ENCODE peak calls at places on chromosome 11, in seven cellular contexts. Q is brain microvascular endothelial cell, M is cardiac muscle cell, X is DND-41, B is fibroblast of lung, A is lung, C is GM23248. V is an unnamed sample.
A peak's percentile ranks its signal among the peaks of the same experiment; 100 is the strongest.

GRCh38 chr11:69245491-69246345 is 48.2 kb upstream of the MYEOV start:
- DNase-seq in C (no peak), B (no peak), X (no peak), M (no peak), A (no peak), Q (no peak), V (no peak)

GRCh38 chr11:70552441-70553150 is 154.3 kb downstream of the CTTN start:
- DNase-seq in C (no peak), X (no peak), B (no peak), M (no peak), A (no peak), Q (no peak), V (no peak)

GRCh38 chr11:120645639-120646038 is 134.1 kb downstream of the GRIK4 start:
- DNase-seq in Q (no peak), A (no peak), X (no peak), C (no peak), B (no peak), M (no peak), V (no peak)

GRCh38 chr11:36478700-36479329 is 31.3 kb downstream of the TRAF6 start:
- DNase-seq in Q (peak; percentile 55), M (peak; percentile 50), C (peak; percentile 76), A (no peak), X (peak; percentile 27), B (peak; percentile 75), V (peak; percentile 12)

GRCh38 chr11:26741036-26741435 is 19.2 kb upstream of the SLC5A12 start:
- DNase-seq in C (peak; percentile 78), A (no peak), Q (peak; percentile 91), B (peak; percentile 55), M (no peak), X (no peak), V (no peak)

GRCh38 chr11:28241760-28242159 is 133.6 kb downstream of the METTL15 start:
- DNase-seq in X (no peak), M (no peak), B (no peak), C (no peak), A (no peak), Q (no peak), V (no peak)

GRCh38 chr11:18361154-18361553 is 33.2 kb upstream of the LDHA start:
- DNase-seq in Q (no peak), B (no peak), C (no peak), M (no peak), A (no peak), X (no peak), V (no peak)

GRCh38 chr11:5367461-5368074 is 16.0 kb upstream of the OR51M1 start:
- DNase-seq in B (peak; percentile 72), M (no peak), C (peak; percentile 73), A (no peak), Q (peak; percentile 83), X (no peak), V (no peak)

GRCh38 chr11:79050784-79051183 is 390.0 kb downstream of the TENM4 start:
- DNase-seq in M (no peak), C (no peak), X (no peak), Q (no peak), B (peak; percentile 96), A (no peak), V (no peak)

GRCh38 chr11:120482149-120482548 is 29.4 kb upstream of the GRIK4 start:
- DNase-seq in A (no peak), Q (peak; percentile 22), B (no peak), C (peak; percentile 43), M (no peak), X (no peak), V (no peak)

GRCh38 chr11:18501629-18502028 is 25.1 kb downstream of the TSG101 start:
- DNase-seq in M (no peak), A (no peak), Q (no peak), C (no peak), X (no peak), B (no peak), V (no peak)

GRCh38 chr11:36557991-36558390 is 9.8 kb upstream of the RAG1 start:
- DNase-seq in A (no peak), M (no peak), B (no peak), C (no peak), X (no peak), Q (no peak), V (no peak)

GRCh38 chr11:76805206-76805913 is 22.2 kb downstream of the TSKU start:
- DNase-seq in C (peak; percentile 56), A (peak; percentile 28), X (peak; percentile 10), Q (no peak), B (no peak), M (no peak), V (no peak)

GRCh38 chr11:120594746-120595145 is 83.2 kb downstream of the GRIK4 start:
- DNase-seq in B (no peak), X (no peak), Q (no peak), C (no peak), M (no peak), A (no peak), V (no peak)

GRCh38 chr11:120121336-120121735 is 16.6 kb downstream of the TRIM29 start:
- DNase-seq in A (no peak), B (no peak), C (no peak), Q (no peak), M (no peak), X (no peak), V (no peak)

GRCh38 chr11:24714601-24715000 is 217.7 kb downstream of the LUZP2 start:
- DNase-seq in X (no peak), Q (no peak), B (no peak), M (no peak), A (no peak), C (no peak), V (no peak)

DNA sequence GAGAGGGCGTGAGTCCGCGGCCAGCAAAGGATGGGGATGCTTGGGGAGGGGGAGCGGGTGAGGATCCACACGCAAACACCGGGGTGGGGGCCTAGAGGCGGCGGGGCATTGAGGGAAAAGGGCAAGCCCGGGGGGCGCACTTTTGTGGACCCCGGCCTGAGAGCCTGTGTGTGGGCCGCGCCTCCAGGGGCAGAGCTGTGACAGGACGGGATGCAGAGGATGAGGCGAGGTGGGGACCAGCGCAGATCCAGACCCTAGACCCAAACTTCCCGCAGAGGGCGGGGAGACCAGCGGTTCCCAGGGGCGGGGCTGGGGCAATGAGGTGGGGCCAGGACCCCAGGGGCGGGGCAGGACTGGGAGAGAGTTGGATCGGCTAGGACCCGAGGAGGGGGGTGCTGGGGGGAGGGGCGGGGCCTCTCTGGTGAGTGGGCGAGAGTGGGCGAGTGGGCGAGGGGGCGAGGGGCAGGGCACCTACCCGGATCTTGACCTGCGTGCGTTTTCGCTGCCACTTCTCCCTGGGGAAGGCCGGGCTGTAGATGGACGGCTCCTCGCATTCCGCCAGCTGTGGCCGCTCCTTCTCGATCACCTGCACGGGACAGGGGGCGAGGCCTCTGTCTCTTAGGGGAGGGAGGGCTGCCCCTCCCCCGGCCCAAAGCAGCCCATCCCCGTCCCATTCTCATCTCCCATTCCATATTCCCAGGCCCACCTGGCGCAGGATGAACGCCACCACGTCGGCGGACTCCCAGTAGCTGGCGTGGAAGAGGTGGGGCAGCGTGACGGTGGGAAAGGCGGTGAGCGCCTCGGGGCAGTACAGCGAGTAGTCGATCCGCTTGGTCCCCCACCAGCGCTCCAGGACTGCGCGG is 10.6 kb downstream of the PITPNM1 start:
- DNase-seq in X (no peak), A (no peak), B (no peak), Q (no peak), C (no peak), M (no peak), V (no peak)
- H3K36me3 ChIP-seq in X (peaks cover 95% of the 10 kb centered on the region), A (peaks cover 29% of the 10 kb centered on the region), B (peaks cover 9% of the 10 kb centered on the region), Q (peaks cover 72% of the 10 kb centered on the region), C (no peaks in the 10 kb centered on the region), M (peaks cover 8% of the 10 kb centered on the region), V (peaks cover 4% of the 10 kb centered on the region)

DNA sequence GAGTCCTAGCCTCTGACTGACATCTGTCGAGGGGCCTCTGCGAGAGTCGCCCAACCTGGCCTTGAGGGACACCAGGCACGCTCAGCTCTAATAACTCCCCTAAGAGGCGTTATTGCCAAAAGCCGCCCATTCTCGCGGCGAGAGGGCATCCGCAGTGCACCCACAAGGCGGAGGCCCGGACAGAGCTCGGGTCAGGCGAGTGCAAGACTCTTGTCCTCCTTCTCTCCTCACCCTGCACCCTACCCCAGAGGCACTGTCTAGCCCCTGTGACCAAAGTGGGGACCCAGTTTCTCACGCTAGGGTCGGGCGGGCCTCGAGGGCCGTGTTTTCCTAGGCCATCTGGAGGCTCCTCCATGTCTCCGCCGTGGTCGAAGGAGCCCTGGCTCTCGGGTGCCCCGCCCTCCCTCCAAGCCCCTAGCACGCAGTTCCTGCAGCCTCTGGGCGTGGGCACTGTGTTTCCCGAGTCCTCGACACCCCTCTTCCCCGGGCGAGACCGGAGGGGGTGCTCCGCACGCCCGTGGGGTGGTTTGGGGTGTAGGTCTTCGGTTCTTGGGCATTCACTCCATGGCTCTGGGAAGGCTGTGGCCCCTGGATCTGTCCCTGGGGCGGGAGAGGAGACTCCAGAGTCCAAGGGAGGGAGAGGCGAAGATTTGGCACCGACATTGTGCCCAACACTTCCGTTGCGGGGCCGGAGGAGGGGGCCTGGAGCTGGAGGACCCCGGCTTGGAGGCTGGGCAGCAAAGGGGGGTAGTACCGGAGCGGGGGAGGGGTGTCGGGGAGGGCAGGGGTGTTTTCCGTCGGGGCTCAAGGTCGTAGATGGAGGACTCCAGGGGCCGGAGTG is 1.0 kb downstream of the CHRM4 start:
- DNase-seq in A (no peak), B (no peak), X (no peak), Q (no peak), M (no peak), C (no peak), V (no peak)
- H3K27me3 ChIP-seq in A (no peaks in the 10 kb centered on the region), B (peaks cover 33% of the 10 kb centered on the region), X (peaks cover 37% of the 10 kb centered on the region), Q (peaks cover 16% of the 10 kb centered on the region), M (peaks cover 20% of the 10 kb centered on the region), C (peaks cover 7% of the 10 kb centered on the region), V (peaks cover 21% of the 10 kb centered on the region)

GRCh38 chr11:74615311-74615710 is 22.9 kb downstream of the POLD3 start:
- DNase-seq in X (no peak), B (no peak), Q (no peak), M (no peak), A (no peak), C (no peak), V (no peak)
- H3K36me3 ChIP-seq in X (peaks cover 87% of the 10 kb centered on the region), B (peaks cover 2% of the 10 kb centered on the region), Q (peaks cover 10% of the 10 kb centered on the region), M (peaks cover 26% of the 10 kb centered on the region), A (peaks cover 23% of the 10 kb centered on the region), C (peaks cover 25% of the 10 kb centered on the region), V (peaks cover 7% of the 10 kb centered on the region)

GRCh38 chr11:128551641-128552335 is 35.6 kb downstream of the ETS1 start:
- DNase-seq in M (no peak), Q (no peak), X (no peak), B (no peak), C (no peak), A (no peak), V (no peak)

GRCh38 chr11:128552783-128553661 is 34.3 kb downstream of the ETS1 start:
- DNase-seq in X (no peak), A (no peak), B (peak; percentile 71), C (peak; percentile 85), M (no peak), Q (no peak), V (no peak)

GRCh38 chr11:128549256-128549944 is 38.0 kb downstream of the ETS1 start:
- DNase-seq in M (no peak), B (peak; percentile 81), A (no peak), C (no peak), Q (peak; percentile 11), X (no peak), V (no peak)

GRCh38 chr11:128550261-128550821 is 37.0 kb downstream of the ETS1 start:
- DNase-seq in B (no peak), C (no peak), M (peak; percentile 52), X (no peak), Q (no peak), A (no peak), V (no peak)

DNA sequence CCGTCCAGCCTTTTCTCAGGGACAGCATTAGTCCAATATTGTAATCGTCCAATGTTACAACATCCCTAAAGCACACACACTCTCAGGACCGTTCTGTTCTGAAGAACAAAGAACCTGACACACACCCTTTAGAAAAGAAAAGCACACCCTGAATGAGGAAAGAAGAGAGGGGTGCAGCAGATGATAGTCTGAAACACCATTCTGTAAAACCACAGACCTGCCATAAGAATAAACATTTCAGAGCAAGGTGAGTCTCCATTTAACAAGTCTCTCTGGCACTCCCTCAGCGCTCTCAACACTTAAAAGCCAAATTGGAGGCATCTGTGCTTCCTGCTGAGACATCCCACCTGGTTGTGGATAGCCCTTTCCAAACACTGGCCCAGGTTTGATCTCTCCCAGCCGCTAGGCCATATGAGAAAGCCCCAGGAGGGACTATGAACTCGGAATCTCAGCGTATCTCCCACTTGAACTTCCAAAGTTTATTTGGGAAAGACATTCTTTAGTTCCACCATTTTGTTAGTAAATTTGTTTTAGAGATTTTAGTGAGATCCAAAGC is 36.3 kb downstream of the ETS1 start:
- DNase-seq in B (no peak), M (no peak), A (no peak), Q (no peak), C (no peak), X (no peak), V (peak; percentile 46)
- H3K27me3 ChIP-seq in B (no peaks in the 10 kb centered on the region), M (peaks cover 52% of the 10 kb centered on the region), A (no peaks in the 10 kb centered on the region), Q (no peaks in the 10 kb centered on the region), C (no peaks in the 10 kb centered on the region), X (no peaks in the 10 kb centered on the region), V (no peaks in the 10 kb centered on the region)

V was measured in naive thymus-derived CD4-positive, alpha-beta T cell.